ENCODE peak calls at places on chromosome 7, in ten cellular contexts. One of them, this sample, is unnamed.

GRCh38 chr7:159099711-159100231 is 44.9 kb downstream of the VIPR2 start:
- DNase-seq in HepG2: no peak
- DNase-seq in cardiac fibroblast: no peak
- DNase-seq in GM23338: no peak
- DNase-seq in GM10248: no peak
- DNase-seq in vagina: no peak
- DNase-seq in progenitor cell of endocrine pancreas: no peak
- DNase-seq in AG09319: no peak
- DNase-seq in CD8-positive, alpha-beta T cell: no peak
- DNase-seq in gastrocnemius medialis: no peak
- DNase-seq in this sample: peak

GRCh38 chr7:35906191-35906908 is 105.5 kb downstream of the SEPTIN7 start:
- DNase-seq in progenitor cell of endocrine pancreas: peak
- DNase-seq in HepG2: peak
- DNase-seq in AG09319: peak
- DNase-seq in GM23338: peak
- DNase-seq in cardiac fibroblast: peak
- DNase-seq in GM10248: peak
- DNase-seq in CD8-positive, alpha-beta T cell: peak
- DNase-seq in gastrocnemius medialis: peak
- DNase-seq in vagina: no peak
- DNase-seq in this sample: no peak

GRCh38 chr7:31029251-31029650 is 22.9 kb upstream of the ADCYAP1R1 start:
- DNase-seq in cardiac fibroblast: no peak
- DNase-seq in gastrocnemius medialis: no peak
- DNase-seq in CD8-positive, alpha-beta T cell: no peak
- DNase-seq in GM23338: no peak
- DNase-seq in progenitor cell of endocrine pancreas: no peak
- DNase-seq in GM10248: no peak
- DNase-seq in HepG2: no peak
- DNase-seq in vagina: no peak
- DNase-seq in AG09319: no peak
- DNase-seq in this sample: no peak

GRCh38 chr7:149720372-149721083 is 52.9 kb downstream of the ZNF467 start:
- DNase-seq in AG09319: no peak
- DNase-seq in vagina: no peak
- DNase-seq in HepG2: peak
- DNase-seq in cardiac fibroblast: peak
- DNase-seq in progenitor cell of endocrine pancreas: no peak
- DNase-seq in CD8-positive, alpha-beta T cell: no peak
- DNase-seq in GM10248: peak
- DNase-seq in gastrocnemius medialis: peak
- DNase-seq in GM23338: no peak
- DNase-seq in this sample: no peak

GRCh38 chr7:101502466-101503098 is 126.5 kb downstream of the MYL10 start:
- DNase-seq in GM10248: no peak
- DNase-seq in progenitor cell of endocrine pancreas: no peak
- DNase-seq in CD8-positive, alpha-beta T cell: no peak
- DNase-seq in gastrocnemius medialis: no peak
- DNase-seq in AG09319: no peak
- DNase-seq in HepG2: no peak
- DNase-seq in vagina: no peak
- DNase-seq in cardiac fibroblast: no peak
- DNase-seq in GM23338: no peak
- DNase-seq in this sample: no peak

GRCh38 chr7:133859191-133859590 is 267.9 kb upstream of the LRGUK start:
- DNase-seq in GM10248: no peak
- DNase-seq in cardiac fibroblast: no peak
- DNase-seq in GM23338: peak
- DNase-seq in AG09319: no peak
- DNase-seq in HepG2: no peak
- DNase-seq in CD8-positive, alpha-beta T cell: no peak
- DNase-seq in gastrocnemius medialis: no peak
- DNase-seq in vagina: no peak
- DNase-seq in progenitor cell of endocrine pancreas: no peak
- DNase-seq in this sample: no peak

GRCh38 chr7:14836571-14837189 is 65.9 kb downstream of the DGKB start:
- DNase-seq in progenitor cell of endocrine pancreas: no peak
- DNase-seq in AG09319: no peak
- DNase-seq in gastrocnemius medialis: peak
- DNase-seq in CD8-positive, alpha-beta T cell: no peak
- DNase-seq in vagina: no peak
- DNase-seq in GM23338: peak
- DNase-seq in GM10248: no peak
- DNase-seq in HepG2: no peak
- DNase-seq in cardiac fibroblast: peak
- DNase-seq in this sample: no peak

GRCh38 chr7:158917818-158918217 is 61.5 kb downstream of the DYNC2I1 start:
- DNase-seq in CD8-positive, alpha-beta T cell: no peak
- DNase-seq in GM10248: no peak
- DNase-seq in vagina: no peak
- DNase-seq in HepG2: no peak
- DNase-seq in GM23338: no peak
- DNase-seq in progenitor cell of endocrine pancreas: no peak
- DNase-seq in AG09319: no peak
- DNase-seq in gastrocnemius medialis: no peak
- DNase-seq in cardiac fibroblast: no peak
- DNase-seq in this sample: no peak

GRCh38 chr7:47819054-47819920 is 129.0 kb downstream of the PKD1L1 start:
- DNase-seq in GM10248: peak
- DNase-seq in AG09319: peak
- DNase-seq in GM23338: peak
- DNase-seq in progenitor cell of endocrine pancreas: peak
- DNase-seq in gastrocnemius medialis: no peak
- DNase-seq in HepG2: peak
- DNase-seq in cardiac fibroblast: peak
- DNase-seq in vagina: no peak
- DNase-seq in CD8-positive, alpha-beta T cell: no peak
- DNase-seq in this sample: peak

GRCh38 chr7:122143751-122144711 is at the start of gene AASS:
- DNase-seq in vagina: peak
- DNase-seq in cardiac fibroblast: peak
- DNase-seq in HepG2: peak
- DNase-seq in GM10248: peak
- DNase-seq in GM23338: peak
- DNase-seq in AG09319: peak
- DNase-seq in CD8-positive, alpha-beta T cell: peak
- DNase-seq in gastrocnemius medialis: peak
- DNase-seq in progenitor cell of endocrine pancreas: peak
- DNase-seq in this sample: peak

GRCh38 chr7:6384327-6384726 is 63.4 kb downstream of the DAGLB start:
- DNase-seq in cardiac fibroblast: no peak
- DNase-seq in GM23338: no peak
- DNase-seq in gastrocnemius medialis: no peak
- DNase-seq in AG09319: no peak
- DNase-seq in progenitor cell of endocrine pancreas: no peak
- DNase-seq in HepG2: no peak
- DNase-seq in GM10248: no peak
- DNase-seq in vagina: no peak
- DNase-seq in CD8-positive, alpha-beta T cell: no peak
- DNase-seq in this sample: no peak

GRCh38 chr7:129906700-129907099 is 46.1 kb downstream of the UBE2H start:
- DNase-seq in vagina: no peak
- DNase-seq in HepG2: peak
- DNase-seq in AG09319: no peak
- DNase-seq in cardiac fibroblast: peak
- DNase-seq in gastrocnemius medialis: no peak
- DNase-seq in progenitor cell of endocrine pancreas: no peak
- DNase-seq in GM23338: no peak
- DNase-seq in GM10248: no peak
- DNase-seq in CD8-positive, alpha-beta T cell: no peak
- DNase-seq in this sample: no peak

GRCh38 chr7:141242568-141242967 is 168.7 kb downstream of the TMEM178B start:
- DNase-seq in CD8-positive, alpha-beta T cell: no peak
- DNase-seq in GM23338: no peak
- DNase-seq in HepG2: no peak
- DNase-seq in gastrocnemius medialis: no peak
- DNase-seq in vagina: peak
- DNase-seq in AG09319: no peak
- DNase-seq in GM10248: no peak
- DNase-seq in progenitor cell of endocrine pancreas: no peak
- DNase-seq in cardiac fibroblast: no peak
- DNase-seq in this sample: no peak
- TF ChIP-seq CTCF in CD8-positive, alpha-beta T cell: no peak
- TF ChIP-seq CTCF in GM23338: no peak
- TF ChIP-seq CTCF in HepG2: no peak
- TF ChIP-seq CTCF in gastrocnemius medialis: no peak
- TF ChIP-seq CTCF in vagina: no peak
- TF ChIP-seq CTCF in AG09319: no peak
- TF ChIP-seq CTCF in GM10248: no peak
- TF ChIP-seq CTCF in progenitor cell of endocrine pancreas: no peak
- TF ChIP-seq CTCF in cardiac fibroblast: no peak
- TF ChIP-seq CTCF in this sample: no peak

GRCh38 chr7:43729214-43729923 is at the start of gene COA1:
- DNase-seq in progenitor cell of endocrine pancreas: peak
- DNase-seq in gastrocnemius medialis: peak
- DNase-seq in cardiac fibroblast: peak
- DNase-seq in HepG2: peak
- DNase-seq in GM23338: peak
- DNase-seq in vagina: no peak
- DNase-seq in GM10248: peak
- DNase-seq in CD8-positive, alpha-beta T cell: peak
- DNase-seq in AG09319: peak
- DNase-seq in this sample: peak
- TF ChIP-seq CTCF in progenitor cell of endocrine pancreas: peak
- TF ChIP-seq CTCF in gastrocnemius medialis: no peak
- TF ChIP-seq CTCF in cardiac fibroblast: no peak
- TF ChIP-seq CTCF in HepG2: no peak
- TF ChIP-seq CTCF in GM23338: no peak
- TF ChIP-seq CTCF in vagina: no peak
- TF ChIP-seq CTCF in GM10248: no peak
- TF ChIP-seq CTCF in CD8-positive, alpha-beta T cell: no peak
- TF ChIP-seq CTCF in AG09319: peak
- TF ChIP-seq CTCF in this sample: peak

GRCh38 chr7:105643384-105643783 is 62.1 kb upstream of the EFCAB10 start:
- DNase-seq in GM23338: peak
- DNase-seq in HepG2: no peak
- DNase-seq in vagina: no peak
- DNase-seq in GM10248: no peak
- DNase-seq in CD8-positive, alpha-beta T cell: no peak
- DNase-seq in AG09319: no peak
- DNase-seq in cardiac fibroblast: no peak
- DNase-seq in gastrocnemius medialis: no peak
- DNase-seq in progenitor cell of endocrine pancreas: no peak
- DNase-seq in this sample: no peak
- TF ChIP-seq CTCF in GM23338: peak
- TF ChIP-seq CTCF in HepG2: no peak
- TF ChIP-seq CTCF in vagina: no peak
- TF ChIP-seq CTCF in GM10248: no peak
- TF ChIP-seq CTCF in CD8-positive, alpha-beta T cell: no peak
- TF ChIP-seq CTCF in AG09319: no peak
- TF ChIP-seq CTCF in cardiac fibroblast: no peak
- TF ChIP-seq CTCF in gastrocnemius medialis: no peak
- TF ChIP-seq CTCF in progenitor cell of endocrine pancreas: peak
- TF ChIP-seq CTCF in this sample: no peak

DNA sequence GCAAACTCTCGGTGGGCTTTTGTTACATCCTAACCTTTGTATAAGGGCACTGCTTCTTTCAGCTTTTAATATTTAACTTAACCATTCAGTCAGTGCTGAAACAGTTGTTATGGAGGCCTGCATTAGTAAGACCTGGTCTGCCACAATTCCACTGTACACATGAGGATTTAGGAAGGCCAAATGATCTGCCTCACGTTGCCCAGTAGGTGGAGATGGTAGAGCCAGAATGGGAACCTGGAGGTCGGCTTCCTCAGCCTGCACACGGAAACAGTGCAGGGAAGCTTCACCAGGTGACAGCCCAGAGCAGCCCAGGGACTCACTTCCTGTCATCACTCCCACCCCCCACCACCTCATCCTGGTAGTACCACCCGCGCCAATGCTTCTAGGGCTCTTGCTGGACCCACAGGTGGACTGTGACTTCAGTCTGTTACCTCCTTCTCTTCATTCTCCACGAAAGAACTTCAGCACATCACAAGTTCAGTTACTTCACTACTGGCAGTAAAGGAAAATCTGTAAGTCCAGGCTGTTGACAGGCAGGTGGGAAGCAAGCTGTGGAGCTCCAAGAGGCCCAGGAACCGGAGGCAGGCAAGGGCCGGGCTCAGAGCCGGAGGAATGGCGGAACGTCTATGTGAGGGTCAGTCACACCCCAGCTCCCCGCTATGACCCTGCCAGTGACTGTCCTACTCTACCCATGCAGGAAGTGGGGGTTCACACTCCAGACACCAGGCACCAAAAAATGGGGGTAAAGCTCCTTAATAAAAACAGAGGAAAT is 480.3 kb upstream of the C7orf33 start:
- DNase-seq in CD8-positive, alpha-beta T cell: no peak
- DNase-seq in HepG2: peak
- DNase-seq in gastrocnemius medialis: no peak
- DNase-seq in GM23338: no peak
- DNase-seq in AG09319: no peak
- DNase-seq in cardiac fibroblast: no peak
- DNase-seq in vagina: no peak
- DNase-seq in progenitor cell of endocrine pancreas: no peak
- DNase-seq in GM10248: no peak
- DNase-seq in this sample: no peak
- TF ChIP-seq CTCF in CD8-positive, alpha-beta T cell: no peak
- TF ChIP-seq CTCF in HepG2: peak
- TF ChIP-seq CTCF in gastrocnemius medialis: no peak
- TF ChIP-seq CTCF in GM23338: peak
- TF ChIP-seq CTCF in AG09319: no peak
- TF ChIP-seq CTCF in cardiac fibroblast: no peak
- TF ChIP-seq CTCF in vagina: no peak
- TF ChIP-seq CTCF in progenitor cell of endocrine pancreas: peak
- TF ChIP-seq CTCF in GM10248: no peak
- TF ChIP-seq CTCF in this sample: no peak

DNA sequence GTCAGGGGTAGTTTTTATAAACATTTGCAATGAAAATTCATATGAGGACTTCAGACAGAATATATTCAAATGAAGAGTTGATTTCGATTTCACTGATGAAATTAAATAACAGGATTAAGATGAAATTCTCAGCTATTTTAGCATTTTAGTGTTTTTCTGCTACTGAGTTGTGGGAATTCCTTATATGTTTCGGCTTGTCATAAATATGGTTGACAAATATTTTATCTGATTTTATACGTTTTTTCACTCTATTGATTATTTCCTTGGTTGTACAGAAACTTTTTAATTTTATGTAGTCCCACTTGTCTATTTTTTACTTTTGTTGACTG is 14.6 kb upstream of the NME8 start:
- DNase-seq in CD8-positive, alpha-beta T cell: no peak
- DNase-seq in progenitor cell of endocrine pancreas: no peak
- DNase-seq in GM10248: no peak
- DNase-seq in vagina: no peak
- DNase-seq in gastrocnemius medialis: no peak
- DNase-seq in GM23338: no peak
- DNase-seq in HepG2: no peak
- DNase-seq in cardiac fibroblast: no peak
- DNase-seq in AG09319: no peak
- DNase-seq in this sample: no peak
- TF ChIP-seq CTCF in CD8-positive, alpha-beta T cell: peak
- TF ChIP-seq CTCF in progenitor cell of endocrine pancreas: no peak
- TF ChIP-seq CTCF in GM10248: no peak
- TF ChIP-seq CTCF in vagina: no peak
- TF ChIP-seq CTCF in gastrocnemius medialis: no peak
- TF ChIP-seq CTCF in GM23338: no peak
- TF ChIP-seq CTCF in HepG2: no peak
- TF ChIP-seq CTCF in cardiac fibroblast: no peak
- TF ChIP-seq CTCF in AG09319: no peak
- TF ChIP-seq CTCF in this sample: no peak

GRCh38 chr7:27774717-27775328 is 34.9 kb downstream of the TAX1BP1 start:
- DNase-seq in AG09319: peak
- DNase-seq in cardiac fibroblast: peak
- DNase-seq in GM23338: peak
- DNase-seq in progenitor cell of endocrine pancreas: no peak
- DNase-seq in HepG2: peak
- DNase-seq in vagina: no peak
- DNase-seq in GM10248: no peak
- DNase-seq in gastrocnemius medialis: no peak
- DNase-seq in CD8-positive, alpha-beta T cell: no peak
- DNase-seq in this sample: no peak
- TF ChIP-seq CTCF in AG09319: peak
- TF ChIP-seq CTCF in cardiac fibroblast: peak
- TF ChIP-seq CTCF in GM23338: peak
- TF ChIP-seq CTCF in progenitor cell of endocrine pancreas: peak
- TF ChIP-seq CTCF in HepG2: peak
- TF ChIP-seq CTCF in vagina: no peak
- TF ChIP-seq CTCF in GM10248: peak
- TF ChIP-seq CTCF in gastrocnemius medialis: peak
- TF ChIP-seq CTCF in CD8-positive, alpha-beta T cell: peak
- TF ChIP-seq CTCF in this sample: peak